ENCODE peak calls at places on chromosome 18, in six cellular contexts. N, I, U, F, K and V are unnamed samples. For H3K27me3, the result is how much of the 10 kb centered on the place peaks cover.

GRCh38 chr18:9570255-9570654 is 44.1 kb downstream of the PPP4R1 start:
- DNase-seq in N (no peak), I (no peak), U (no peak), F (no peak), K (no peak), V (no peak)

GRCh38 chr18:41758534-41758933 is 196.5 kb upstream of the PIK3C3 start:
- DNase-seq in N (no peak), I (no peak), U (no peak), F (no peak), K (no peak), V (no peak)

GRCh38 chr18:54223568-54224241 is 764 bp downstream of the MBD2 start:
- DNase-seq in N (peak), I (no peak), U (no peak), F (peak), K (peak), V (no peak)

GRCh38 chr18:78765637-78766281 is 213.9 kb upstream of the SALL3 start:
- DNase-seq in N (no peak), I (no peak), U (no peak), F (no peak), K (no peak), V (no peak)

GRCh38 chr18:10926565-10927194 is 222.7 kb downstream of the PIEZO2 start:
- DNase-seq in N (no peak), I (no peak), U (peak), F (no peak), K (no peak), V (no peak)

GRCh38 chr18:50590625-50591024 is 30.7 kb downstream of the MAPK4 start:
- DNase-seq in N (no peak), I (no peak), U (no peak), F (no peak), K (no peak), V (no peak)

GRCh38 chr18:73990241-73990640 is 157.4 kb downstream of the FBXO15 start:
- DNase-seq in N (no peak), I (no peak), U (no peak), F (no peak), K (no peak), V (no peak)

GRCh38 chr18:23992941-23993280 is 21.6 kb upstream of the TTC39C start:
- DNase-seq in N (no peak), I (no peak), U (no peak), F (no peak), K (no peak), V (no peak)

GRCh38 chr18:48997985-48998831 is 47.4 kb upstream of the SMAD7 start:
- DNase-seq in N (peak), I (peak), U (no peak), F (peak), K (no peak), V (no peak)

GRCh38 chr18:41073372-41073954 is 881.6 kb upstream of the PIK3C3 start:
- DNase-seq in N (no peak), I (no peak), U (no peak), F (no peak), K (no peak), V (no peak)

GRCh38 chr18:78679061-78679460 is 300.6 kb upstream of the SALL3 start:
- DNase-seq in N (no peak), I (no peak), U (no peak), F (no peak), K (no peak), V (no peak)

GRCh38 chr18:10412933-10413332 is 41.5 kb upstream of the APCDD1 start:
- DNase-seq in N (no peak), I (no peak), U (no peak), F (no peak), K (no peak), V (no peak)

GRCh38 chr18:45652703-45653490 is 37.6 kb downstream of the SLC14A2 start:
- DNase-seq in N (no peak), I (no peak), U (no peak), F (no peak), K (no peak), V (no peak)

GRCh38 chr18:74946646-74947045 is 262.3 kb downstream of the PTGR3 start:
- DNase-seq in N (no peak), I (no peak), U (no peak), F (no peak), K (no peak), V (no peak)

GRCh38 chr18:11518788-11519685 is 90.4 kb upstream of the SLC35G4 start:
- DNase-seq in N (peak), I (peak), U (no peak), F (peak), K (peak), V (peak)

GRCh38 chr18:32460046-32460785 is 10.5 kb downstream of the GAREM1 start:
- DNase-seq in N (no peak), I (no peak), U (no peak), F (no peak), K (no peak), V (no peak)

GRCh38 chr18:13620818-13621445 is 105.4 kb downstream of the FAM210A start:
- DNase-seq in N (no peak), I (no peak), U (no peak), F (no peak), K (no peak), V (no peak)

GRCh38 chr18:9730786-9731185 is 22.7 kb downstream of the RAB31 start:
- DNase-seq in N (no peak), I (no peak), U (no peak), F (no peak), K (no peak), V (no peak)

GRCh38 chr18:45765740-45766139 is 41.8 kb downstream of the SLC14A1 start:
- DNase-seq in N (no peak), I (no peak), U (no peak), F (no peak), K (no peak), V (no peak)

GRCh38 chr18:75880266-75880665 is 452.8 kb upstream of the SMIM21 start:
- DNase-seq in N (no peak), I (no peak), U (no peak), F (no peak), K (no peak), V (no peak)

GRCh38 chr18:41767960-41768359 is 187.1 kb upstream of the PIK3C3 start:
- DNase-seq in N (no peak), I (no peak), U (no peak), F (no peak), K (no peak), V (no peak)

GRCh38 chr18:76565238-76566173 is 70.5 kb upstream of the ZNF516 start:
- DNase-seq in N (no peak), I (peak), U (no peak), F (peak), K (peak), V (peak)

GRCh38 chr18:36412778-36413177 is 115.3 kb downstream of the FHOD3 start:
- DNase-seq in N (no peak), I (peak), U (no peak), F (no peak), K (no peak), V (no peak)

GRCh38 chr18:75176849-75177248 is 32.1 kb downstream of the PTGR3 start:
- DNase-seq in N (no peak), I (no peak), U (no peak), F (no peak), K (no peak), V (no peak)

GRCh38 chr18:67518566-67518965 is 2.0 kb upstream of the DSEL start:
- DNase-seq in N (no peak), I (no peak), U (no peak), F (no peak), K (no peak), V (no peak)

GRCh38 chr18:39846277-39846676 is 2108.8 kb upstream of the PIK3C3 start:
- DNase-seq in N (no peak), I (no peak), U (no peak), F (no peak), K (no peak), V (no peak)

GRCh38 chr18:56130481-56130880 is 507.9 kb downstream of the TXNL1 start:
- DNase-seq in N (no peak), I (no peak), U (no peak), F (no peak), K (no peak), V (no peak)

GRCh38 chr18:56196495-56197225 is 441.7 kb downstream of the TXNL1 start:
- DNase-seq in N (no peak), I (no peak), U (no peak), F (no peak), K (no peak), V (no peak)

GRCh38 chr18:79789901-79790885 is 7.5 kb upstream of the KCNG2 start:
- DNase-seq in N (no peak), I (no peak), U (no peak), F (no peak), K (no peak), V (no peak)

GRCh38 chr18:10081477-10081876 is 167.7 kb downstream of the VAPA start:
- DNase-seq in N (no peak), I (peak), U (no peak), F (no peak), K (no peak), V (no peak)

GRCh38 chr18:2882201-2882600 is 35.4 kb downstream of the EMILIN2 start:
- DNase-seq in N (no peak), I (no peak), U (no peak), F (no peak), K (no peak), V (no peak)

GRCh38 chr18:2881490-2882195 is 34.8 kb downstream of the EMILIN2 start:
- DNase-seq in N (no peak), I (no peak), U (no peak), F (no peak), K (no peak), V (no peak)

GRCh38 chr18:2884706-2885285 is 38.0 kb downstream of the EMILIN2 start:
- DNase-seq in N (no peak), I (no peak), U (no peak), F (no peak), K (peak), V (no peak)

GRCh38 chr18:2881088-2881487 is 34.3 kb downstream of the EMILIN2 start:
- DNase-seq in N (no peak), I (no peak), U (no peak), F (no peak), K (no peak), V (no peak)

GRCh38 chr18:2883137-2883671 is 36.4 kb downstream of the EMILIN2 start:
- DNase-seq in N (no peak), I (no peak), U (no peak), F (no peak), K (peak), V (no peak)
- TF ChIP-seq ZNF274 in N (no peak), I (no peak), U (no peak), F (no peak), K (no peak), V (no peak)

GRCh38 chr18:5305835-5306234 is 10.3 kb upstream of the ZBTB14 start:
- DNase-seq in N (no peak), I (no peak), U (no peak), F (no peak), K (no peak), V (no peak)

GRCh38 chr18:5304232-5304631 is 8.7 kb upstream of the ZBTB14 start:
- DNase-seq in N (no peak), I (peak), U (no peak), F (no peak), K (no peak), V (no peak)

GRCh38 chr18:5311273-5312009 is 15.9 kb upstream of the ZBTB14 start:
- DNase-seq in N (no peak), I (no peak), U (no peak), F (no peak), K (no peak), V (no peak)

GRCh38 chr18:5315838-5316237 is 20.3 kb upstream of the ZBTB14 start:
- DNase-seq in N (no peak), I (no peak), U (no peak), F (no peak), K (no peak), V (no peak)

DNA sequence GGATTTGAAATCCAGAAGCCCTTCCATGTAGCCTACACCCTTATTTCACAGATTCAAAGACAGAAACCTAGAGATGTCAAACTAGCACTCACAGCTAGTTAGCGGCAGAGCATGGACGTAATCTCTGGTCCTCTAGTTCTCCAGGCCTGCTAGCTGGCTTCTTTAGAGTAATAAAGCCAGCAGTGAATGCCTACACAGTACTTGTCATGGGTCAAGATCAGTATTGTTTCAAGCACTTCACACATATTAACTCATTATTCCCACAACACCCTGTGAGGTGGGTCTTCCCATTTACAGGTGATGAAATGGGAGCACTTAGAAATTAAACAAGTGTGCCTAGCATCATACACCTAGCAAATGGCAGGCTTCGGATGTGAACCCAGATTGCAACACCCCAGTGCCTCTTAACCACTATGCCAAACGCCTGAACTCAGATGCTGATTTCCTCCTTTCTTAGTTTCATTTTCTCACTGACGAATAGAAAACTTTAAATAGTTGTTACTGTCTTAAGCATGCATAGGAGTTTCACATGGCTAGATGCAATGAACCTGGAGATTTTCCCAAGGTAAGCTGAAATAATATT is 14.5 kb upstream of the ZBTB14 start:
- DNase-seq in N (no peak), I (no peak), U (peak), F (no peak), K (no peak), V (no peak)
- H3K4me3 ChIP-seq in N (no peak), I (no peak), U (peak), F (no peak), K (no peak), V (no peak)

DNA sequence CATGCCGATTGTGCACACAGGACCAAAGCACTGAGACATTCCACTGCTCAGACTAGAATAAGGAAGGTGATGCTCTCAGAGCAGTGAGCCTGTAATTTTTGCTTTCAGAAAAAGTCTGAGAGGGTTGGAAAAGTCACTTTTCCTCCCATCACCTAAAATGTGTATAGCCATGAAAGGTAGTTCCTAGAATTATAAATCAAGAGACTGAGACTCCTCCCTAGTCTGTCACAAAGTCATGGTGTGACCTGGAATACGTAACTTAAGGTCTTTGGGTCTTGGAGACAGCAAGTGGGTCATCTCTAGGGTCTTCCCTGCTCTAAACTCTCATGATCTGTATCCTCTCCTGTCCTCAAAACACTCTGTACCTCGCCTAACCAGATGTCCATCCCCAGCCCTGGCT is 16.9 kb downstream of the ZNF521 start:
- DNase-seq in N (no peak), I (no peak), U (no peak), F (no peak), K (no peak), V (no peak)
- H3K27me3 ChIP-seq in N (under half), I (under half), U (under half), F (under half), K (under half), V (under half)

GRCh38 chr18:1090758-1091157 is 186.1 kb downstream of the ADCYAP1 start:
- DNase-seq in N (no peak), I (no peak), U (no peak), F (no peak), K (no peak), V (peak)
- TF ChIP-seq ZNF274 in N (no peak), I (no peak), U (no peak), F (no peak), K (no peak), V (no peak)